ENCODE peak calls at places on chromosomes 1 and 21, in five cellular contexts. E is suprapubic skin, P is K562, A is IMR-90, X is adrenal gland. L is an unnamed sample. For H3K4me1, the result is how much of the 10 kb centered on the place peaks cover.

GRCh38 chr1:241531195-241532172 is 694 bp upstream of the KMO start:
- DNase-seq in E (no peak), P (peak), A (peak), X (no peak), L (no peak)

GRCh38 chr1:23403735-23404486 is 20.6 kb downstream of the TCEA3 start:
- DNase-seq in E (peak), P (peak), A (peak), X (peak), L (no peak)

GRCh38 chr1:116113615-116114014 is 2.4 kb downstream of the MAB21L3 start:
- DNase-seq in E (no peak), P (no peak), A (no peak), X (no peak), L (no peak)

GRCh38 chr1:211732276-211732571 is 56.8 kb upstream of the NEK2 start:
- DNase-seq in E (no peak), P (no peak), A (no peak), X (no peak), L (no peak)

GRCh38 chr1:92299477-92300125 is 742 bp downstream of the RPAP2 start:
- DNase-seq in E (no peak), P (no peak), A (no peak), X (no peak), L (no peak)

GRCh38 chr1:57307382-57307781 is 116.5 kb downstream of the DAB1 start:
- DNase-seq in E (no peak), P (peak), A (no peak), X (no peak), L (no peak)

GRCh38 chr1:61486783-61487505 is 238.0 kb downstream of the TM2D1 start:
- DNase-seq in E (no peak), P (no peak), A (no peak), X (no peak), L (no peak)

GRCh38 chr21:44477131-44477530 is 21.8 kb downstream of the LRRC3 start:
- DNase-seq in E (peak), P (no peak), A (no peak), X (no peak), L (no peak)

GRCh38 chr21:26120833-26121232 is 49.7 kb downstream of the APP start:
- DNase-seq in E (no peak), P (no peak), A (no peak), X (no peak), L (no peak)

GRCh38 chr1:221162939-221163338 is 283.7 kb downstream of the HLX start:
- DNase-seq in E (no peak), P (no peak), A (no peak), X (no peak), L (no peak)

GRCh38 chr1:24929876-24930702 is at the start of gene RUNX3:
- DNase-seq in E (no peak), P (peak), A (no peak), X (peak), L (no peak)
- H3K4me1 ChIP-seq in E (half or more), P (under half), A (under half), X (under half), L (under half)

DNA sequence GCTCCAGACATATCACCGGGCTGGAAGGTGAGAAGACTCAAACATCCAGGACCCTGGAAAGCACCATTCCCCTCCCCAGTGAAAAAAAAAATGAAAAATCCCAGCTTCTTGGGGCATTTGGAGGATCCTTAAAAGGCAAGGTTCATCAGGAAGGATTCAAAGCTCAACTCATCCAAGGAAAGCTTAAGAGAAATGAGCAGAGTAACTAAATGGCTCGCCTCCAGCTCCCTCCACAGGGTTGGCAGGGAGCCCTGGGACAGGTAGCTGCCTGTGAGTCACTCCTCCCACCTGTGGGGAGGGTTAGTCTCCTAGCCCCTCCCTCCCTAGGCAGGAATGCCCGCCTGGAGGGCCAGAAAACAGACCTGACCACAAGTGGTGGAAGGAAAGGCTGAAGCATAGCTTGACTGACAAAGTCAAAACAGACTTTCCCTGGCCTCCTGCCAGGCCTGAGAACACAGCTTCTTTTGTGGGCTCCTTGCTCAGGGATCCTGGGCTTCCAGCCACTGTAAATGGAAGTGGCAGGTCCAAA is 712 bp upstream of the LAMB3 start:
- DNase-seq in E (peak), P (peak), A (peak), X (peak), L (no peak)
- TF ChIP-seq POLR2A in E (no peak), P (no peak), A (no peak), X (no peak), L (no peak)

DNA sequence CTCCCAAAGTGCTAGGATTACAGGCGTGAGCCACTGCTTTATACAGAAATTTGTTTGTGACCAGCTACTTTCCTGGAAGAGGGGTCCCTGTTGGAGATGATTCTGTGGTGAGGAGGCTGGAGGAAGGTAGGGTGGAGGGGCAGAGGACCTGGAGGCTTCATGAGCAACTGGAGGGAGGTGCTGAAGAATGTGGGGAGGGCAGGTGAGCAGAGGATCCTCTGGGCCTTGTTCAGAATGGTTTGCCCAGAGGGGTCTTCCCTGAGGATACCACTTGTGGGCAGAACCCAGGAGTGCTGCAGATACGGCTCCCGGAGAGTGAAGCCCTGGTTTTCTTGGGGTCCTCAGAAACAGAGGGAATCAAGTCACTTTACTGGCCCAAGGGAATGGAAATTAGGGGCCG is 67.2 kb upstream of the WDR26 start:
- DNase-seq in E (no peak), P (no peak), A (no peak), X (no peak), L (peak)
- H3K4me3 ChIP-seq in E (no peak), P (no peak), A (no peak), X (no peak), L (no peak)

GRCh38 chr1:8318436-8318835 is 522 bp downstream of the SLC45A1 start:
- DNase-seq in E (no peak), P (no peak), A (no peak), X (peak), L (no peak)
- H3K4me1 ChIP-seq in E (under half), P (under half), A (under half), X (under half), L (under half)